ENCODE peak calls at places on chromosomes 3 and 15, in nine cellular contexts. B, O, Q, S, U, A, X, C and L are unnamed samples.

GRCh38 chr3:143885803-143886427 is 37.6 kb upstream of the SLC9A9 start:
- DNase-seq in C (peak), X (peak), B (peak), A (peak), U (no peak), S (peak), Q (no peak), O (no peak), L (peak)

GRCh38 chr3:192060160-192060783 is 599.3 kb downstream of the PYDC2 start:
- DNase-seq in A (no peak), S (peak), O (no peak), Q (no peak), B (no peak), X (peak), C (peak), U (no peak), L (no peak)

GRCh38 chr15:40249477-40250303 is 10.8 kb downstream of the PAK6 start:
- DNase-seq in C (no peak), U (peak), S (no peak), A (no peak), B (no peak), O (no peak), Q (no peak), X (no peak), L (no peak)

GRCh38 chr3:99645277-99646106 is 7.1 kb downstream of the COL8A1 start:
- DNase-seq in B (no peak), S (no peak), X (peak), U (no peak), O (no peak), A (peak), Q (no peak), C (peak), L (peak)

GRCh38 chr3:99532246-99532645 is 106.1 kb upstream of the COL8A1 start:
- DNase-seq in O (no peak), Q (peak), X (peak), U (no peak), S (no peak), C (peak), A (peak), B (peak), L (peak)

GRCh38 chr3:75192065-75192658 is 472.0 kb upstream of the FRG2C start:
- DNase-seq in C (peak), U (no peak), B (peak), X (peak), Q (no peak), S (peak), O (no peak), A (peak), L (peak)

GRCh38 chr15:82856397-82857170 is 47.2 kb downstream of the WHAMM start:
- DNase-seq in A (no peak), O (no peak), Q (no peak), U (no peak), X (no peak), S (no peak), B (no peak), C (no peak), L (no peak)

GRCh38 chr3:69872783-69873378 is 126.7 kb upstream of the SAMMSON start:
- DNase-seq in Q (no peak), B (no peak), C (no peak), A (no peak), S (no peak), O (no peak), U (no peak), X (no peak), L (no peak)

GRCh38 chr15:94259121-94259776 is 27.9 kb downstream of the MCTP2 start:
- DNase-seq in U (no peak), Q (no peak), C (no peak), A (no peak), O (no peak), B (no peak), S (no peak), X (no peak), L (no peak)

GRCh38 chr3:39254806-39255449 is 24.9 kb downstream of the CX3CR1 start:
- DNase-seq in U (no peak), Q (no peak), S (no peak), C (no peak), A (peak), B (no peak), O (no peak), X (no peak), L (no peak)

GRCh38 chr3:12436514-12437222 is 47.6 kb upstream of the TSEN2 start:
- DNase-seq in S (no peak), O (no peak), X (no peak), Q (no peak), A (peak), U (no peak), B (no peak), C (no peak), L (no peak)

GRCh38 chr3:108024146-108024836 is 66.5 kb downstream of the CD47 start:
- DNase-seq in A (peak), B (no peak), X (no peak), O (no peak), C (no peak), U (no peak), S (no peak), Q (no peak), L (no peak)

GRCh38 chr15:64356443-64357040 is 569 bp upstream of the CSNK1G1 start:
- DNase-seq in X (no peak), C (peak), B (no peak), O (no peak), U (no peak), S (no peak), A (no peak), Q (peak), L (no peak)

GRCh38 chr3:126480251-126480650 is 4.6 kb upstream of the ZXDC start:
- DNase-seq in B (no peak), O (no peak), Q (no peak), C (no peak), U (no peak), S (no peak), X (no peak), A (no peak), L (no peak)

GRCh38 chr15:70014860-70015490 is 82.7 kb downstream of the TLE3 start:
- DNase-seq in O (no peak), X (peak), A (no peak), Q (no peak), B (no peak), C (peak), S (peak), U (peak), L (no peak)

GRCh38 chr3:76083992-76084391 is 298.6 kb upstream of the ZNF717 start:
- DNase-seq in Q (peak), C (no peak), U (no peak), O (no peak), A (no peak), B (no peak), X (no peak), S (no peak), L (no peak)

GRCh38 chr15:38455096-38455495 is 1.2 kb downstream of the FAM98B start:
- DNase-seq in A (peak), Q (no peak), X (no peak), B (no peak), O (no peak), S (no peak), U (no peak), C (no peak), L (no peak)

GRCh38 chr15:38696120-38696727 is 131.6 kb upstream of the RASGRP1 start:
- DNase-seq in U (no peak), O (no peak), B (no peak), X (no peak), Q (no peak), A (peak), C (no peak), S (peak), L (no peak)

GRCh38 chr15:90394074-90394473 is 6.0 kb downstream of the IQGAP1 start:
- DNase-seq in U (no peak), X (no peak), O (no peak), Q (no peak), S (no peak), A (no peak), C (no peak), B (no peak), L (no peak)

GRCh38 chr15:62637498-62637897 is 405.0 kb upstream of the TPM1 start:
- DNase-seq in C (peak), O (no peak), B (no peak), Q (no peak), S (no peak), A (no peak), U (no peak), X (no peak), L (no peak)

GRCh38 chr3:32258869-32259268 is 20.4 kb downstream of the CMTM8 start:
- DNase-seq in C (no peak), U (no peak), B (no peak), A (no peak), S (no peak), O (no peak), Q (no peak), X (no peak), L (no peak)

GRCh38 chr3:195450731-195451229 is 8.0 kb upstream of the ACAP2 start:
- DNase-seq in U (no peak), X (peak), Q (peak), O (no peak), C (peak), S (peak), B (no peak), A (peak), L (no peak)

GRCh38 chr3:132399054-132399929 is 18.0 kb upstream of the DNAJC13 start:
- DNase-seq in X (peak), B (peak), A (peak), Q (peak), U (no peak), S (peak), O (no peak), C (peak), L (peak)

GRCh38 chr3:17544632-17545031 is 197.8 kb downstream of the TBC1D5 start:
- DNase-seq in A (peak), Q (no peak), O (no peak), B (no peak), X (no peak), S (no peak), C (no peak), U (no peak), L (no peak)

GRCh38 chr3:72185549-72186484 is 400.9 kb upstream of the PROK2 start:
- DNase-seq in S (no peak), B (no peak), C (no peak), X (no peak), A (peak), Q (peak), O (no peak), U (no peak), L (no peak)

GRCh38 chr3:112770026-112770626 is 76.5 kb downstream of the CD200R1L start:
- DNase-seq in C (no peak), U (no peak), X (no peak), A (peak), Q (no peak), S (peak), O (no peak), B (no peak), L (peak)

GRCh38 chr15:26773917-26774316 is 1.1 kb upstream of the GABRB3 start:
- DNase-seq in C (peak), Q (no peak), U (no peak), A (no peak), S (no peak), B (no peak), O (no peak), X (peak), L (no peak)

GRCh38 chr3:134666885-134667284 is 16.1 kb upstream of the KY start:
- DNase-seq in S (no peak), A (no peak), X (no peak), U (no peak), B (no peak), Q (no peak), C (no peak), O (no peak), L (no peak)

GRCh38 chr15:65801229-65801813 is 9.2 kb upstream of the DENND4A start:
- DNase-seq in Q (no peak), X (no peak), C (no peak), B (no peak), U (no peak), O (no peak), A (no peak), S (no peak), L (no peak)

GRCh38 chr3:122263974-122264588 is 61.0 kb upstream of the CSTA start:
- DNase-seq in A (no peak), O (no peak), C (no peak), Q (no peak), B (no peak), S (no peak), X (no peak), U (no peak), L (no peak)

GRCh38 chr3:143334231-143334630 is 214.7 kb downstream of the CHST2 start:
- DNase-seq in S (no peak), U (no peak), B (no peak), X (no peak), O (no peak), C (no peak), Q (no peak), A (no peak), L (no peak)

GRCh38 chr15:65970937-65971740 is 101.8 kb downstream of the RAB11A start:
- DNase-seq in U (no peak), S (no peak), C (peak), Q (no peak), X (no peak), A (no peak), O (no peak), B (no peak), L (no peak)

GRCh38 chr3:47010050-47010712 is 30.7 kb downstream of the NBEAL2 start:
- DNase-seq in S (no peak), Q (no peak), C (no peak), B (no peak), A (no peak), X (no peak), U (peak), O (peak), L (no peak)

GRCh38 chr3:156675744-156676466 is 1.5 kb downstream of the TIPARP start:
- DNase-seq in C (no peak), O (no peak), Q (peak), S (no peak), A (peak), X (peak), B (peak), U (peak), L (peak)

GRCh38 chr3:71301001-71301400 is 282.5 kb downstream of the FOXP1 start:
- DNase-seq in X (no peak), B (no peak), O (no peak), C (no peak), A (no peak), Q (no peak), S (peak), U (no peak), L (no peak)

GRCh38 chr3:115100172-115100571 is 46.9 kb downstream of the ZBTB20 start:
- DNase-seq in A (peak), C (no peak), U (no peak), B (no peak), O (no peak), S (no peak), Q (peak), X (no peak), L (peak)

GRCh38 chr3:6119367-6119766 is 741.5 kb upstream of the GRM7 start:
- DNase-seq in S (no peak), X (no peak), U (no peak), Q (no peak), C (no peak), O (no peak), A (no peak), B (no peak), L (no peak)

GRCh38 chr3:116863270-116863770 is 153.7 kb downstream of the TUSC7 start:
- DNase-seq in O (no peak), C (no peak), Q (no peak), B (no peak), A (no peak), U (no peak), X (no peak), S (no peak), L (no peak)

GRCh38 chr3:116864627-116864927 is 155.0 kb downstream of the TUSC7 start:
- DNase-seq in O (no peak), A (no peak), U (no peak), S (no peak), B (no peak), X (no peak), C (no peak), Q (no peak), L (no peak)

DNA sequence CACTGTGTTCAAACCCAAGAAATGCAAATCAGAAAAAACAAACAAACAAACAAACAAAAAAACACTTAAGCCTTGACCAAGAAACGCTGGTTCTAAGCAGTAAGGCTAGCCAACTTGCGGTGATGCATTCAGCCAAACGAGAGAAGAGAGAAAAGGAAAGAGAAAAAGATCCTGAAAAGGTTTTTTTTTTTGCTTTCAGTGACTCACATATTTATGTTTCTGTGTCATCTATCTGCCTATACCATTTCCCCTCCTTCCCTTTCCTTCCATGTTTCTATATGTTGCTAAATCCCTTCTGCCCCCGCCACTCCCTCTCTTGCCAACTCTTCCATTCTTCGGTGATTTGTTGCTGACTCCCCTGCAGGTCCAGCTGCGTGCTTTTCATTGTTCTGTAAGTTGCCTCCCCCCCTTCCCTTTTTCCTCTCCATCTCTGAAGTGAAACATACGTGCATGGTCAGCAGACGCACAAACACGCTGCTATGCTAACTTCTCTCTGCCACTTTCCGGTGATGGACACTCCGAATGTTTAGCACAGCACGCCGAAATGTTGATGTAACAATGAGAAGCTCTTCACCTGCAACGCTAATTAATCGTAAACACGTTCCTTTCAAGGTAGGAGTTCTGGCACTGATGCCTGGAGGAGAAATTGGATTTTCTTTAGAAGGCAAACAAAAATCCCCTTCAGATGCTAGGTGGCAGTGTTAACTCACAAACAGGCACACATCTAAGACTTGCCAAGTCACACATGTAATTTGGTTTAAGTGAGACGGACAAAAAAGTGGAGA is 154.5 kb downstream of the TUSC7 start:
- DNase-seq in A (peak), U (no peak), Q (peak), B (peak), C (no peak), O (no peak), X (peak), S (peak), L (peak)
- TF ChIP-seq CTCF in A (peak), U (peak), Q (peak), B (peak), C (peak), O (peak), X (peak), S (peak), L (peak)

DNA sequence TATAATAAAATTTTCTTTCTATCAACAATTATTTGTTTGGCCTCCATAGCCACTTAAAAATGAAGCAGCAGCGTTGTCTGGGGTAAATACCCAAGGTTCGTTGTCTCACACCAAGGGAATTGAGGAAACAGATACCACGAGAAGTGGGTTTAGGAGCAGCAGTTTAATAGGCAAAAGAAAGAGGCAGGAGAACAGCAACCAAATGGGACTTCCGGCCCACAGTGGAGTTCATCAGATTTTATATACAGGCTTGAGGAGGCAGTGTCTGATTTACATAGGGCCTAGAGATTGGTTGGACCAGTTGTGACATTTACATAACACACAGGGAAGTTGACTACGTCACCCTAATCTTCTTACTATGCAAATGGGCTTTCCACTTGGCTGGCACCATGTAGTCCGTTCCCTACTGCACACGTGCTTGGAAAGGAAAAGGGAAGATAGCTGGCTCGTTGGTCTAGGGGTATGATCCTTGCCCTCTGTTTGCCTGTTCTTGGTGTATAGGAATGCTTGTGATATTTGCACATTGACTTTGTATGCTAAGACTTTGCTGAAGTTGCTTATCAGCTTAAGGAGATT is 61.5 kb upstream of the SETMAR start:
- DNase-seq in B (no peak), U (no peak), Q (no peak), S (no peak), C (no peak), O (no peak), A (no peak), X (no peak), L (no peak)
- TF ChIP-seq CTCF in B (no peak), U (no peak), Q (no peak), S (no peak), C (no peak), O (no peak), A (no peak), X (no peak), L (no peak)

DNA sequence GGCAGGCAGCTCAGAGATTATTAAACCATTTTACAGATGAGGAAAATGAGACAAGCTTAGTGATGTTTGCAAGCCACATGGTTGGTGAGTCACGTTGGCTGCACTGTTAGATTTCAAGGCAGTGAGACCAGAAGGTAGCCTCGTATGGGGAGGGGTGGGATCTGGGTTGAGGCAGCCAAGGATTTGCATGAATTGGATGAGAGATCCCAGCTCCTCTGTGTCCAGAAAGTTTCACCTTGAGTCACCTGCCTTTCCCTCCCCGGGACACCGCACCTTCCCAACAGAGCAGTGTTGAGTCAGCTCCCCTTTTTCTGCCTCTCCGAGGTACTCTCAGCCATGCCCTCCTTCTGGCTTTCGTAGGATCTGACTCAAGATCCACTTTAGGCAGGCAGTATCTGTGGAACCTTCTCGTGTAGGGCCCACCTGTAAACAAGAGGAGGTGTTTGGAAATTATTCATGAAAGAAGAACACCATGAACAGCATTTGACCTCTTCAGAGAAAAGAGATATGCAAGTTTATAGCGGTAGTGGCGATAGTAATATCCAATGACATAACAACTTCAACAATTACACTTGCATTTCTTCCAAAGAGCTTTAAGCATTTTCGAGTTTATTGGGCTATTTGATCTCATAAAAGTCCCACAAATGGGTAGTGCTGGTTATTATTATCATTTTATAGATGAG is 46.8 kb upstream of the VPS8 start:
- DNase-seq in S (no peak), B (no peak), C (no peak), Q (no peak), O (no peak), A (no peak), U (no peak), X (no peak), L (no peak)
- TF ChIP-seq CTCF in S (no peak), B (no peak), C (no peak), Q (no peak), O (no peak), A (no peak), U (no peak), X (no peak), L (no peak)

GRCh38 chr3:480070-480469 is 283.5 kb downstream of the CHL1 start:
- DNase-seq in S (no peak), X (no peak), O (no peak), Q (no peak), U (no peak), C (no peak), B (no peak), A (no peak), L (no peak)

GRCh38 chr3:481680-482079 is 285.1 kb downstream of the CHL1 start:
- DNase-seq in Q (no peak), U (no peak), O (no peak), A (no peak), X (no peak), S (peak), C (no peak), B (no peak), L (peak)

GRCh38 chr3:484302-484701 is 287.7 kb downstream of the CHL1 start:
- DNase-seq in X (no peak), C (no peak), A (no peak), O (no peak), U (no peak), B (no peak), Q (no peak), S (no peak), L (no peak)

GRCh38 chr3:487580-487979 is 291.0 kb downstream of the CHL1 start:
- DNase-seq in S (no peak), Q (no peak), C (no peak), A (no peak), X (no peak), B (no peak), U (no peak), O (no peak), L (no peak)

DNA sequence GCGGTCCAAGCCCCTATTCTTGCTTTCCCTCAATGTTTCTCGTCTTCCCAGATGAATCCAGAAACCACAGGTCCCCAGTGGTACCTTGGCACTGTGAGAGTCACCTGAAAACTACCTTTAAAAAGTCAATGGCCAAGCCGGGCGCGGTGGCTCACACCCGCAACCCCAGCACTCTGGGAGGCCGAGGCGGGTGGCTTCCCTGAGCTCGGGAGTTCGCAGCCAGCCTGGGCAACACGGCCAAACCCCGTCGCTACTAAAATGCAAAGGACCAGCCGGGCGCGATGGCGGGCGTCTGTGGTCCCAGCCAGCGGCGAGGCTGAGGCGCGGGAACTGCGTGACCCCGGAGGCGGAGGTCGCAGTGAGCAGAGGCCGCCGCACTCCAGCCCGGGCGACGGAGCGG is 285.9 kb downstream of the CHL1 start:
- DNase-seq in C (no peak), A (no peak), S (no peak), B (no peak), U (no peak), X (peak), O (no peak), Q (no peak), L (no peak)
- TF ChIP-seq CTCF in C (no peak), A (no peak), S (no peak), B (no peak), U (no peak), X (no peak), O (no peak), Q (no peak), L (no peak)